ENCODE peak calls at places on chromosomes 11 and 22, in six cellular contexts. F is left ventricle myocardium inferior, D is cardiac fibroblast, U is endothelial cell of umbilical vein, E is lower leg skin, O is astrocyte of the spinal cord. I is an unnamed sample.

GRCh38 chr11:17036666-17037658 is 22.7 kb upstream of the PLEKHA7 start:
- DNase-seq in F (no peak), D (no peak), U (no peak), E (no peak), O (no peak), I (no peak)

GRCh38 chr11:64989416-64989815 is 7.4 kb downstream of the BATF2 start:
- DNase-seq in F (no peak), D (no peak), U (no peak), E (no peak), O (no peak), I (no peak)

GRCh38 chr11:122517403-122518379 is 137.8 kb upstream of the UBASH3B start:
- DNase-seq in F (no peak), D (no peak), U (no peak), E (no peak), O (peak), I (peak)

GRCh38 chr11:102495161-102496042 is 35.1 kb downstream of the MMP7 start:
- DNase-seq in F (no peak), D (peak), U (peak), E (no peak), O (peak), I (peak)

GRCh38 chr22:19955241-19956128 is 13.9 kb upstream of the TXNRD2 start:
- DNase-seq in F (no peak), D (no peak), U (no peak), E (no peak), O (no peak), I (no peak)

GRCh38 chr11:12864316-12865156 is 144.6 kb upstream of the RASSF10 start:
- DNase-seq in F (no peak), D (peak), U (peak), E (no peak), O (peak), I (peak)

GRCh38 chr11:118290923-118291322 is 13.6 kb upstream of the CD3E start:
- DNase-seq in F (no peak), D (peak), U (peak), E (no peak), O (no peak), I (no peak)

GRCh38 chr11:106956887-106957505 is 61.3 kb downstream of the GUCY1A2 start:
- DNase-seq in F (no peak), D (no peak), U (no peak), E (no peak), O (no peak), I (no peak)

GRCh38 chr11:103700605-103701004 is 335.8 kb upstream of the DDI1 start:
- DNase-seq in F (no peak), D (peak), U (no peak), E (no peak), O (peak), I (peak)

GRCh38 chr22:46797355-46797754 is 34.9 kb downstream of the TBC1D22A start:
- DNase-seq in F (no peak), D (peak), U (no peak), E (peak), O (peak), I (peak)
- TF ChIP-seq CTCF in F (peak), D (peak), U (peak), E (no peak), O (peak), I (peak)

GRCh38 chr11:44310456-44311272 is 725 bp upstream of the ALX4 start:
- DNase-seq in F (no peak), D (no peak), U (no peak), E (no peak), O (no peak), I (no peak)

GRCh38 chr11:44311339-44312261 is 1.7 kb upstream of the ALX4 start:
- DNase-seq in F (no peak), D (no peak), U (no peak), E (no peak), O (no peak), I (no peak)

GRCh38 chr11:44309483-44310197 is at the start of gene ALX4:
- DNase-seq in F (peak), D (no peak), U (no peak), E (no peak), O (no peak), I (peak)

GRCh38 chr11:44308923-44309482 is 936 bp downstream of the ALX4 start:
- DNase-seq in F (no peak), D (no peak), U (no peak), E (no peak), O (no peak), I (peak)

DNA sequence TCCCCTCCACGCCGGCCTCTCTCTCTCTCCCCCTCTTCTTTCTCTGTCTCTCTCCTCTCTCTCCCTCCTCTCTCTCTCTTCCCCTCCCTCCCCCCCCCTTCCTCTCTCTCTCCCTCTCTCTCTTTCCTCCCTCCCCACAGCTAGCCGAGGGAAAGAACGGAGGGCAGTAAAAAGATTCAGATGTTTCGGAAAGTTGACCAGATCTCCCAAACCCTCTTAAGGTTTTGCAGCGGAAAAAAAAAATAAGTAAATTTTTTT is 188 bp upstream of the ALX4 start:
- DNase-seq in F (no peak), D (no peak), U (no peak), E (no peak), O (no peak), I (no peak)
- H3K4me3 ChIP-seq in F (peak), D (peak), U (no peak), E (no peak), O (no peak), I (no peak)

DNA sequence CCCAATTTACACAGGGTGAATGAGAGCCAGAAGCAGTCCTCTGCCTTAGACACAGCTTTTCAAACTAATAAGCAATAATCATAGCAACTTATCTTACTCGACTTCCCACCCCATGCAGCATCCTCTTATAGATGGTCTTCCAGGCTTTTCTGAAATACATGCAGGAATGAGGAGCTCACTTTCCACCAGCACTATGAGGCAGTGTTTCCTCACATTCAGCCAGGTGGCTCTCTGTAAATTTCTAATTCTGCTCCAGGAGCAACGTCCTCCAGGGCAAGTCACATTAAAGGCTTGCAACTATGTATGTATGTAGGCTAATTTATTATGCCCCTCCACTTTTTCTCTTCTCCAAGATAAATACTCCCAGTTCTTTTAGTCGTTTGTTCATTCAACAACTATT is 60.0 kb downstream of the PAK1 start:
- DNase-seq in F (no peak), D (no peak), U (no peak), E (no peak), O (no peak), I (no peak)
- TF ChIP-seq CTCF in F (no peak), D (no peak), U (no peak), E (no peak), O (no peak), I (no peak)

DNA sequence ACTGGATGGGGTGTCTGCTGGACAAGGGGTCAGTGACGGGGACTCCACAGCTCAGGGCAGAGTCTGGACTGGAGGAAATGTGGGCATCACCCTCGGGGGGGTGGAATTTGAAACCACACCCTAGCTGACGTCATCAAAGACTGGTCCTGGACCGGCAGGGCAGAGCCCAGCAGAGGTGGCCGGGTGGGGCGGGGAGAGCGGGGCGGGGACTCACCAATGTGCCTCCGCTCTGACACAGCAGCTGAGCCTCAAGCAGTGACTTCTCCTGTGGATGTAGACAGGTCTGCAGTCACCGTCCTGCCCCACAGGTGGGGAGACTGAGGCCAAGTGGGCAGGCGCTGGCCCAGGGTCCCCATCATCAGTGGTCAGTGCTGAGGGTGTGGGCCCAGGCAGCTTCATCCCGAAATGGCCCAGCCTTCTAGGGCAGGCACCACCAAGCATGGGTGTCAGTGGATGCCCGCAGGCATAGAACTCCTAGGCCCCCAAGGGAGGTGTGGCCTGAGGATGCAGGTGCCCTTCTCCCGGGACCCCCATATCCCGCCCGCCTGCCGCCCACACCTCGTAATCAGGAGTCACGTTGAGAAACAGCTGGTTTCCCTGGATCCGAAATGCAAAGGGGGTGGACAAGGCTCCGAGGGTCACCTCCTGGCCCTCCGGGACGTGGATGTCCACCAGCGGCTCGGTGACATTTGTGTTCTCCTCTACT is 603 bp downstream of the CDHR5 start:
- DNase-seq in F (no peak), D (no peak), U (no peak), E (peak), O (no peak), I (peak)
- H3K4me3 ChIP-seq in F (no peak), D (no peak), U (no peak), E (no peak), O (no peak), I (no peak)

DNA sequence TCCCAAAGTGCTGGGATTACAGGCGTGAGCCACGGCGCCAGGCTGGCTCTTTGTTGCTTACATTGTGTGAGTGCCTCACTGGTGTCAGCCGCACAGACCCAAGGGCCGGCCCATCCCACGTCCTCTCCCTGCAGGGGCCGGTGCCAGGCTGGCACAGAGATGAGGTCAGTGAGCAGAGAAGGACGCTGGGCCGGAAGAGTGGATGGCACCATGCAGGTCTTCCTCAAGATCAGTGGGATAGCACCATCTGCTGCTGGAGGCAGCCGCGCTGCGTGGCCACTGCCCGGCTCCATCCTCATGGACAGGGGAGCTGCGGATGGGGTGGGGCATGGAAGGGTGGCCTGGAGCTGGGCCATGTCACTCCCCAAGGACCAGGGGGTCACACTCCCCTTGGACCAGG is 22.0 kb upstream of the FGF4 start:
- DNase-seq in F (no peak), D (no peak), U (no peak), E (no peak), O (no peak), I (no peak)
- TF ChIP-seq CTCF in F (no peak), D (no peak), U (no peak), E (no peak), O (no peak), I (no peak)